ENCODE peak calls at places on chromosomes 6 and 20, in seven cellular contexts. One of them, this sample, is unnamed.

GRCh38 chr6:143843689-143844405 is 709 bp downstream of the LTV1 start:
- DNase-seq in lower leg skin: no peak
- DNase-seq in psoas muscle: no peak
- DNase-seq in HCT116: no peak
- DNase-seq in hepatocyte: peak
- DNase-seq in PC-3: no peak
- DNase-seq in fibroblast of lung: peak
- DNase-seq in this sample: no peak

GRCh38 chr6:33418690-33419291 is 884 bp upstream of the CUTA start:
- DNase-seq in lower leg skin: no peak
- DNase-seq in PC-3: no peak
- DNase-seq in HCT116: no peak
- DNase-seq in hepatocyte: no peak
- DNase-seq in fibroblast of lung: no peak
- DNase-seq in psoas muscle: no peak
- DNase-seq in this sample: no peak

GRCh38 chr6:46983007-46983411 is 59.1 kb downstream of the ADGRF1 start:
- DNase-seq in hepatocyte: peak
- DNase-seq in HCT116: no peak
- DNase-seq in PC-3: peak
- DNase-seq in lower leg skin: no peak
- DNase-seq in psoas muscle: no peak
- DNase-seq in fibroblast of lung: no peak
- DNase-seq in this sample: no peak

GRCh38 chr20:13865825-13866351 is 81.1 kb downstream of the NDUFAF5 start:
- DNase-seq in hepatocyte: peak
- DNase-seq in psoas muscle: no peak
- DNase-seq in lower leg skin: no peak
- DNase-seq in HCT116: no peak
- DNase-seq in fibroblast of lung: peak
- DNase-seq in PC-3: no peak
- DNase-seq in this sample: no peak

GRCh38 chr6:116615937-116616756 is at the start of gene RSPH4A:
- DNase-seq in PC-3: peak
- DNase-seq in hepatocyte: peak
- DNase-seq in fibroblast of lung: peak
- DNase-seq in lower leg skin: peak
- DNase-seq in HCT116: peak
- DNase-seq in psoas muscle: peak
- DNase-seq in this sample: peak

GRCh38 chr6:44076366-44077200 is 50.7 kb downstream of the MRPL14 start:
- DNase-seq in hepatocyte: peak
- DNase-seq in psoas muscle: peak
- DNase-seq in HCT116: no peak
- DNase-seq in fibroblast of lung: no peak
- DNase-seq in PC-3: no peak
- DNase-seq in lower leg skin: no peak
- DNase-seq in this sample: peak

GRCh38 chr6:136962661-136963060 is 40.6 kb downstream of the SLC35D3 start:
- DNase-seq in HCT116: no peak
- DNase-seq in fibroblast of lung: no peak
- DNase-seq in psoas muscle: no peak
- DNase-seq in lower leg skin: no peak
- DNase-seq in hepatocyte: no peak
- DNase-seq in PC-3: no peak
- DNase-seq in this sample: peak

GRCh38 chr6:121691126-121691540 is 255.7 kb downstream of the GJA1 start:
- DNase-seq in PC-3: no peak
- DNase-seq in lower leg skin: no peak
- DNase-seq in hepatocyte: no peak
- DNase-seq in HCT116: no peak
- DNase-seq in psoas muscle: no peak
- DNase-seq in fibroblast of lung: no peak
- DNase-seq in this sample: no peak

GRCh38 chr6:118467181-118467580 is 80.9 kb upstream of the PLN start:
- DNase-seq in psoas muscle: no peak
- DNase-seq in PC-3: no peak
- DNase-seq in hepatocyte: no peak
- DNase-seq in lower leg skin: no peak
- DNase-seq in fibroblast of lung: no peak
- DNase-seq in HCT116: no peak
- DNase-seq in this sample: no peak

GRCh38 chr20:62212309-62212708 is 7.8 kb downstream of the HRH3 start:
- DNase-seq in HCT116: no peak
- DNase-seq in lower leg skin: no peak
- DNase-seq in psoas muscle: no peak
- DNase-seq in PC-3: no peak
- DNase-seq in fibroblast of lung: no peak
- DNase-seq in hepatocyte: no peak
- DNase-seq in this sample: no peak

GRCh38 chr6:53431704-53432103 is 83.0 kb upstream of the ELOVL5 start:
- DNase-seq in PC-3: no peak
- DNase-seq in fibroblast of lung: no peak
- DNase-seq in lower leg skin: no peak
- DNase-seq in hepatocyte: no peak
- DNase-seq in psoas muscle: no peak
- DNase-seq in HCT116: no peak
- DNase-seq in this sample: no peak

GRCh38 chr6:79526897-79527296 is 10.3 kb downstream of the LCA5 start:
- DNase-seq in fibroblast of lung: no peak
- DNase-seq in hepatocyte: no peak
- DNase-seq in lower leg skin: no peak
- DNase-seq in PC-3: no peak
- DNase-seq in psoas muscle: no peak
- DNase-seq in HCT116: no peak
- DNase-seq in this sample: no peak

GRCh38 chr6:35069262-35069661 is 71.9 kb downstream of the TCP11 start:
- DNase-seq in PC-3: no peak
- DNase-seq in HCT116: no peak
- DNase-seq in psoas muscle: no peak
- DNase-seq in lower leg skin: no peak
- DNase-seq in hepatocyte: no peak
- DNase-seq in fibroblast of lung: no peak
- DNase-seq in this sample: no peak

GRCh38 chr20:33842346-33842745 is 31.2 kb downstream of the CHMP4B start:
- DNase-seq in psoas muscle: no peak
- DNase-seq in lower leg skin: no peak
- DNase-seq in hepatocyte: no peak
- DNase-seq in PC-3: no peak
- DNase-seq in fibroblast of lung: no peak
- DNase-seq in HCT116: no peak
- DNase-seq in this sample: no peak

GRCh38 chr20:54875307-54875706 is 399.9 kb downstream of the DOK5 start:
- DNase-seq in HCT116: no peak
- DNase-seq in PC-3: no peak
- DNase-seq in psoas muscle: no peak
- DNase-seq in hepatocyte: no peak
- DNase-seq in lower leg skin: no peak
- DNase-seq in fibroblast of lung: no peak
- DNase-seq in this sample: no peak

GRCh38 chr6:91087864-91088263 is 501.0 kb upstream of the MAP3K7 start:
- DNase-seq in HCT116: no peak
- DNase-seq in PC-3: no peak
- DNase-seq in fibroblast of lung: no peak
- DNase-seq in hepatocyte: no peak
- DNase-seq in psoas muscle: no peak
- DNase-seq in lower leg skin: no peak
- DNase-seq in this sample: no peak

GRCh38 chr6:85498596-85499258 is 48.8 kb downstream of the NT5E start:
- DNase-seq in psoas muscle: no peak
- DNase-seq in lower leg skin: no peak
- DNase-seq in hepatocyte: no peak
- DNase-seq in HCT116: peak
- DNase-seq in PC-3: peak
- DNase-seq in fibroblast of lung: peak
- DNase-seq in this sample: no peak

GRCh38 chr20:52494244-52494643 is 302.7 kb upstream of the ZFP64 start:
- DNase-seq in lower leg skin: no peak
- DNase-seq in PC-3: peak
- DNase-seq in HCT116: no peak
- DNase-seq in fibroblast of lung: peak
- DNase-seq in hepatocyte: peak
- DNase-seq in psoas muscle: peak
- DNase-seq in this sample: no peak

GRCh38 chr6:85278456-85279035 is 171.3 kb upstream of the NT5E start:
- DNase-seq in fibroblast of lung: no peak
- DNase-seq in lower leg skin: no peak
- DNase-seq in HCT116: no peak
- DNase-seq in psoas muscle: no peak
- DNase-seq in PC-3: no peak
- DNase-seq in hepatocyte: no peak
- DNase-seq in this sample: no peak

GRCh38 chr6:70281923-70282902 is 20.7 kb downstream of the COL9A1 start:
- DNase-seq in fibroblast of lung: no peak
- DNase-seq in lower leg skin: no peak
- DNase-seq in HCT116: no peak
- DNase-seq in hepatocyte: peak
- DNase-seq in PC-3: no peak
- DNase-seq in psoas muscle: no peak
- DNase-seq in this sample: peak

GRCh38 chr6:33958208-33958862 is 154.5 kb upstream of the MLN start:
- DNase-seq in PC-3: peak
- DNase-seq in psoas muscle: no peak
- DNase-seq in lower leg skin: no peak
- DNase-seq in HCT116: no peak
- DNase-seq in hepatocyte: peak
- DNase-seq in fibroblast of lung: no peak
- DNase-seq in this sample: no peak

GRCh38 chr6:129186988-129187387 is 304.1 kb downstream of the LAMA2 start:
- DNase-seq in PC-3: peak
- DNase-seq in HCT116: peak
- DNase-seq in hepatocyte: no peak
- DNase-seq in fibroblast of lung: peak
- DNase-seq in lower leg skin: no peak
- DNase-seq in psoas muscle: no peak
- DNase-seq in this sample: no peak

GRCh38 chr6:3784885-3785744 is 33.6 kb upstream of the PXDC1 start:
- DNase-seq in lower leg skin: no peak
- DNase-seq in psoas muscle: no peak
- DNase-seq in HCT116: no peak
- DNase-seq in fibroblast of lung: no peak
- DNase-seq in PC-3: no peak
- DNase-seq in hepatocyte: no peak
- DNase-seq in this sample: no peak

GRCh38 chr6:98794306-98794852 is 40.0 kb upstream of the POU3F2 start:
- DNase-seq in PC-3: no peak
- DNase-seq in fibroblast of lung: no peak
- DNase-seq in HCT116: no peak
- DNase-seq in hepatocyte: no peak
- DNase-seq in psoas muscle: no peak
- DNase-seq in lower leg skin: no peak
- DNase-seq in this sample: no peak
- TF ChIP-seq CTCF in PC-3: no peak
- TF ChIP-seq CTCF in fibroblast of lung: no peak
- TF ChIP-seq CTCF in HCT116: no peak
- TF ChIP-seq CTCF in hepatocyte: no peak
- TF ChIP-seq CTCF in psoas muscle: no peak
- TF ChIP-seq CTCF in lower leg skin: no peak
- TF ChIP-seq CTCF in this sample: no peak

GRCh38 chr20:26205350-26205749 is 508.7 kb upstream of the ZNF337 start:
- DNase-seq in psoas muscle: no peak
- DNase-seq in hepatocyte: no peak
- DNase-seq in fibroblast of lung: no peak
- DNase-seq in lower leg skin: no peak
- DNase-seq in HCT116: no peak
- DNase-seq in PC-3: no peak
- DNase-seq in this sample: no peak

GRCh38 chr20:26214991-26215390 is 518.3 kb upstream of the ZNF337 start:
- DNase-seq in HCT116: no peak
- DNase-seq in fibroblast of lung: no peak
- DNase-seq in psoas muscle: no peak
- DNase-seq in PC-3: no peak
- DNase-seq in hepatocyte: no peak
- DNase-seq in lower leg skin: no peak
- DNase-seq in this sample: no peak

GRCh38 chr20:26208296-26209091 is 511.8 kb upstream of the ZNF337 start:
- DNase-seq in PC-3: no peak
- DNase-seq in psoas muscle: peak
- DNase-seq in fibroblast of lung: no peak
- DNase-seq in HCT116: no peak
- DNase-seq in hepatocyte: peak
- DNase-seq in lower leg skin: no peak
- DNase-seq in this sample: no peak

GRCh38 chr20:26207237-26207966 is 510.7 kb upstream of the ZNF337 start:
- DNase-seq in fibroblast of lung: no peak
- DNase-seq in PC-3: no peak
- DNase-seq in HCT116: no peak
- DNase-seq in psoas muscle: no peak
- DNase-seq in hepatocyte: no peak
- DNase-seq in lower leg skin: no peak
- DNase-seq in this sample: no peak

DNA sequence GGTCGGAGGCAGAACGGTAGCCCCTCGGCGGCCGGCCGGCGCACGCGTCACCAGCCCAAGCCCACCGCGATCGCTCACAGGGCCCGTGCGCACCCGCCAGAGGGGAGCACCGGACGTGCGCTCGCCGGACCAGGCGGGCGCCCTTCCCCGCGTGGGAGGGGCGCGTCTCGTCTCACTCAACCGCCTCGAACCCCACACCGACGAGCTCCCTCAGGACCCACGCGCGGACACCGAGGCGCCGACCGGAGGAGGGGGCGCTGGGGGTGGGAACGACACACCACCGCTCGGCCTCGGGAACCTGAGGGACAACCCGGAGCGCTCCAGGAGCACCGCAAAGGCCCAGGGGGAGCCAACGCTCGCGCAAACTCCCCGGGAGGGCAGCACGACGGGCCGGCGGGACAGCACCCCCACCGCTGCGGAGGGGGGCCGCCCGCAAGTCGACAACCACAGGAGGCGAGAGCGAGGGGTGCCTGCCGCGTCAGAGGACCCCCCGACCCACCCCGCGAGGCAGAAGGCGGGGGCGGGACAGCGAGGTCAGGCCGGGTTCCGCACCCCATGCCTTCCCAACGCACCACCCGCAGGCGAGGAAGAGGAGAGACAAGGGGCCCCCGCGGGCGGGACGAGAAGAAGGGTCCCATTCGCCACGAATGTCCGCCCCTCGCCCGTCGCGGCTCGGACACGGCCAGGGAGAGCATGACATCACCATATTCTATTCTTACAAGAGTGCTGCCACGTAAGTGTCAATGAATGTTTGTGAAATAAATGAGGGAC is 512.7 kb upstream of the ZNF337 start:
- DNase-seq in lower leg skin: no peak
- DNase-seq in hepatocyte: peak
- DNase-seq in PC-3: no peak
- DNase-seq in fibroblast of lung: no peak
- DNase-seq in psoas muscle: peak
- DNase-seq in HCT116: no peak
- DNase-seq in this sample: no peak
- H3K4me3 ChIP-seq in lower leg skin: no peak
- H3K4me3 ChIP-seq in hepatocyte: no peak
- H3K4me3 ChIP-seq in PC-3: no peak
- H3K4me3 ChIP-seq in fibroblast of lung: no peak
- H3K4me3 ChIP-seq in psoas muscle: no peak
- H3K4me3 ChIP-seq in HCT116: no peak
- H3K4me3 ChIP-seq in this sample: peak

GRCh38 chr20:12287575-12287974 is 369.9 kb downstream of the BTBD3 start:
- DNase-seq in hepatocyte: peak
- DNase-seq in lower leg skin: no peak
- DNase-seq in PC-3: peak
- DNase-seq in fibroblast of lung: no peak
- DNase-seq in psoas muscle: no peak
- DNase-seq in HCT116: no peak
- DNase-seq in this sample: no peak
- TF ChIP-seq CTCF in hepatocyte: peak
- TF ChIP-seq CTCF in lower leg skin: no peak
- TF ChIP-seq CTCF in PC-3: peak
- TF ChIP-seq CTCF in fibroblast of lung: no peak
- TF ChIP-seq CTCF in psoas muscle: no peak
- TF ChIP-seq CTCF in HCT116: no peak
- TF ChIP-seq CTCF in this sample: no peak

GRCh38 chr6:41937881-41938574 is 3.6 kb downstream of the CCND3 start:
- DNase-seq in fibroblast of lung: peak
- DNase-seq in lower leg skin: no peak
- DNase-seq in hepatocyte: no peak
- DNase-seq in PC-3: no peak
- DNase-seq in HCT116: no peak
- DNase-seq in psoas muscle: no peak
- DNase-seq in this sample: no peak
- H3K4me3 ChIP-seq in fibroblast of lung: no peak
- H3K4me3 ChIP-seq in lower leg skin: no peak
- H3K4me3 ChIP-seq in hepatocyte: no peak
- H3K4me3 ChIP-seq in PC-3: no peak
- H3K4me3 ChIP-seq in HCT116: no peak
- H3K4me3 ChIP-seq in psoas muscle: no peak
- H3K4me3 ChIP-seq in this sample: peak

This sample was measured in left ventricle myocardium inferior.